ENCODE peak calls at places on chromosomes 2 and 18, in five cellular contexts. B is left ventricle myocardium inferior, F is mucosa of descending colon, C is foreskin fibroblast, K is fibroblast of pulmonary artery. I is an unnamed sample.

GRCh38 chr2:168751104-168751768 is 51.2 kb upstream of the NOSTRIN start:
- DNase-seq in B (no peak), F (no peak), C (no peak), K (no peak), I (no peak)

GRCh38 chr2:216430811-216431210 is 18.5 kb downstream of the SMARCAL1 start:
- DNase-seq in B (no peak), F (no peak), C (no peak), K (no peak), I (no peak)

GRCh38 chr2:204869142-204869823 is 324.0 kb downstream of the PARD3B start:
- DNase-seq in B (no peak), F (no peak), C (no peak), K (peak; percentile 20), I (no peak)

GRCh38 chr2:33336036-33336625 is 140.3 kb upstream of the RASGRP3 start:
- DNase-seq in B (no peak), F (no peak), C (no peak), K (no peak), I (no peak)

GRCh38 chr2:85584354-85584856 is at the start of gene VAMP5:
- DNase-seq in B (peak; percentile 58), F (peak; percentile 68), C (peak; percentile 61), K (no peak), I (no peak)

GRCh38 chr2:70961648-70961994 is 16.8 kb upstream of the ANKRD53 start:
- DNase-seq in B (no peak), F (no peak), C (no peak), K (no peak), I (no peak)

GRCh38 chr2:223976635-223977226 is 19.5 kb downstream of the MRPL44 start:
- DNase-seq in B (no peak), F (no peak), C (peak; percentile 54), K (peak; percentile 69), I (no peak)

GRCh38 chr2:240450532-240451107 is 15.2 kb downstream of the GPC1 start:
- DNase-seq in B (no peak), F (peak; percentile 16), C (no peak), K (no peak), I (no peak)

GRCh38 chr2:104862061-104862941 is 8.4 kb downstream of the POU3F3 start:
- DNase-seq in B (no peak), F (no peak), C (peak; percentile 18), K (no peak), I (no peak)

GRCh38 chr2:12719400-12720104 is 2.8 kb downstream of the TRIB2 start:
- DNase-seq in B (no peak), F (no peak), C (peak; percentile 88), K (peak; percentile 83), I (no peak)

GRCh38 chr2:72722492-72723090 is 103.2 kb downstream of the EXOC6B start:
- DNase-seq in B (no peak), F (no peak), C (peak; percentile 62), K (peak; percentile 50), I (peak; percentile 9)

GRCh38 chr2:224966663-224967062 is 75.6 kb downstream of the DOCK10 start:
- DNase-seq in B (no peak), F (no peak), C (no peak), K (no peak), I (no peak)

GRCh38 chr2:169038338-169038757 is 7.2 kb upstream of the ABCB11 start:
- DNase-seq in B (no peak), F (no peak), C (no peak), K (peak; percentile 60), I (peak; percentile 77)

GRCh38 chr18:13623871-13624270 is 102.5 kb downstream of the FAM210A start:
- DNase-seq in B (no peak), F (no peak), C (no peak), K (no peak), I (no peak)

GRCh38 chr2:96549466-96549785 is 12.9 kb downstream of the ARID5A start:
- DNase-seq in B (no peak), F (no peak), C (no peak), K (no peak), I (no peak)

GRCh38 chr2:227703961-227704360 is 13.9 kb downstream of the SLC19A3 start:
- DNase-seq in B (no peak), F (no peak), C (peak; percentile 57), K (peak; percentile 31), I (no peak)

GRCh38 chr2:138830547-138830946 is 50.4 kb upstream of the NXPH2 start:
- DNase-seq in B (no peak), F (no peak), C (no peak), K (no peak), I (no peak)

GRCh38 chr2:47899915-47900314 is 6.4 kb downstream of the FBXO11 start:
- DNase-seq in B (no peak), F (no peak), C (no peak), K (no peak), I (no peak)

GRCh38 chr18:23538870-23539269 is 35.6 kb downstream of the RMC1 start:
- DNase-seq in B (no peak), F (no peak), C (no peak), K (no peak), I (no peak)

GRCh38 chr2:143058795-143059194 is 70.4 kb upstream of the ARHGAP15 start:
- DNase-seq in B (no peak), F (no peak), C (no peak), K (no peak), I (no peak)

GRCh38 chr2:75589344-75590105 is 28.8 kb upstream of the EVA1A start:
- DNase-seq in B (no peak), F (no peak), C (no peak), K (peak; percentile 55), I (no peak)

GRCh38 chr2:100301881-100302584 is 20.3 kb downstream of the LONRF2 start:
- DNase-seq in B (no peak), F (no peak), C (no peak), K (no peak), I (no peak)

GRCh38 chr2:30306522-30306921 is 75.2 kb downstream of the LBH start:
- DNase-seq in B (no peak), F (no peak), C (no peak), K (no peak), I (no peak)

GRCh38 chr18:76803814-76804213 is 18.5 kb upstream of the ZNF236 start:
- DNase-seq in B (peak; percentile 36), F (peak; percentile 59), C (peak; percentile 80), K (peak; percentile 63), I (no peak)

GRCh38 chr2:120818441-120818920 is 82.8 kb downstream of the GLI2 start:
- DNase-seq in B (no peak), F (peak; percentile 61), C (peak; percentile 89), K (peak; percentile 89), I (no peak)

GRCh38 chr18:4060427-4061281 is 394.5 kb downstream of the DLGAP1 start:
- DNase-seq in B (no peak), F (no peak), C (no peak), K (no peak), I (no peak)

GRCh38 chr2:186255823-186256222 is 230.2 kb upstream of the ZC3H15 start:
- DNase-seq in B (no peak), F (no peak), C (no peak), K (no peak), I (no peak)

GRCh38 chr2:186254759-186255158 is 231.3 kb upstream of the ZC3H15 start:
- DNase-seq in B (no peak), F (no peak), C (no peak), K (no peak), I (no peak)

DNA sequence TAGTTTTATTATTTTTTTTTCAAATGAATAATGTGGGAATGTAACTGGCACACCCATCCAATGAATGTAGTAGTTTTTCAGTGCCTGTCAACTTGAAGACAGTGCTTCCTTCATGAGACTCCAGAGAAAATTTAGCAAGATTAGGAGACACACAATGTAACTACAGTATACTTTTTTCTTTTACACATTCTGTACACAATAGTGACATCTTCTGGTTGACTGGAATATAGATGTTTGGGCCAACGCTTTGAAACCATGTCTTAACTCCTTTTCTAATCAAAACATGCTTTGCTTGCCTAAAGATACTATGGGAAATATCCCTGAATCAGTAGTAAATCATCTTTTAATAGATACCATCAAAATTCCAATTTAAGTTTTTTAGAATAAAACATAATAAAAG is 229.5 kb upstream of the ZC3H15 start:
- DNase-seq in B (no peak), F (no peak), C (peak; percentile 62), K (peak; percentile 66), I (peak; percentile 4)
- TF ChIP-seq CTCF in B (peak; percentile 64), F (peak; percentile 7), C (peak; percentile 51), K (peak; percentile 61), I (peak; percentile 66)

GRCh38 chr2:111119004-111119846 is 1.5 kb upstream of the BCL2L11 start:
- DNase-seq in B (peak; percentile 28), F (peak; percentile 69), C (peak; percentile 13), K (no peak), I (no peak)
- H3K4me3 ChIP-seq in B (peak overlapping the region; percentile 92), F (no peak overlapping the region), C (no peak overlapping the region), K (peak overlapping the region; percentile 21), I (peak overlapping the region; percentile 6)

DNA sequence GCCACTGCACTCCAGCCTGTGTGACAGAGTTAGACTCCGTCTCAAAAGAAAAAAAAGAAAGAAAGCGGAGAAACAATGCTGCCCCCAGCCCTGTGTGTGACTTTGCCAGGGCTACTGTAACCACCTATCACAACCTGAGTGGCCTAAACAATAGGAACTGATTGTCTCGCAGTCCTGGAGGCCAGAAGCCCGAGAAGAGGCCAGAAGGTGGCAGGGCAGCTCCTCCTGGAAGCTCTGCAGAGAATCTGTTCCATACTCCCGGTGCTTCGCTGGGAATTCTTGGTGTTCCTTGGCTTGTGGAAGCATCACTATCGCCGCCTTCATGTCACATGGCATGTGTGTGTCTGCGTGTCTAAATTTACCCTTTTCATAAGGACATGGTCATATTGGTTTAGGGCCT is 14.4 kb upstream of the RAB17 start:
- DNase-seq in B (no peak), F (no peak), C (peak; percentile 70), K (peak; percentile 71), I (no peak)
- TF ChIP-seq CTCF in B (peak; percentile 47), F (no peak), C (peak; percentile 28), K (peak; percentile 50), I (peak; percentile 66)

GRCh38 chr2:178834086-178834485 is 26.9 kb upstream of the TTN start:
- DNase-seq in B (peak; percentile 41), F (no peak), C (no peak), K (no peak), I (no peak)
- H3K4me3 ChIP-seq in B (no peak overlapping the region), F (no peak overlapping the region), C (no peak overlapping the region), K (no peak overlapping the region), I (no peak overlapping the region)

GRCh38 chr18:51100371-51101000 is 70.5 kb downstream of the SMAD4 start:
- DNase-seq in B (no peak), F (no peak), C (no peak), K (no peak), I (no peak)
- TF ChIP-seq CTCF in B (no peak), F (no peak), C (no peak), K (no peak), I (no peak)

DNA sequence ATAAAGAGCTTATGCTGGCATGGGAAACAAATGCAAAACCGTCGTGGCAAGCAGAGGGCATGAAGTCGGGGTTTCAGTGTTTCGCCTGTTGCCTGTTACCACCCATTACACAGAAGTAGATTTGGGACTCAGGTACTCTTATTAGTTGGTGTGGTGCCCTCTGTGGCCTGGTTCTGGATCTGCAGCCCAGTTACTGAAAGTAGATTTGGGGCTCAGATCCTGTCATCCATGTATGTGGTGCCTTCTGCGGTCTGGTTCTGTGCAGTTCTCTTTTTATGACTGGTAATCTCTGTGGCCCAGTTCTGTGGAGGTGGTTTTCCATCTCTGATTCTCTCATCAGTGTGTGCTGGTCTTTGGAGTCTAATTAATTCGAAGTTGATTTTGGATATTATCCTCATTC is 45.2 kb downstream of the ADNP2 start:
- DNase-seq in B (no peak), F (no peak), C (peak; percentile 33), K (peak; percentile 46), I (no peak)
- H3K4me3 ChIP-seq in B (no peak overlapping the region), F (no peak overlapping the region), C (no peak overlapping the region), K (no peak overlapping the region), I (no peak overlapping the region)

I was measured in epithelial cell of proximal tubule.